ENCODE peak calls at places on chromosomes 5 and 9, in four cellular contexts. One of them, this sample, is unnamed.

GRCh38 chr5:34411470-34412346 is 244.4 kb upstream of the RAI14 start:
- DNase-seq in CD8-positive, alpha-beta T cell: no peak
- DNase-seq in amygdala: no peak
- DNase-seq in stimulated activated CD4-positive, alpha-beta T cell treated with anti-CD3 and anti-CD28 coated beads, Interleukin-4, amount 100 ng/mL, for 48 hours: no peak
- DNase-seq in this sample: no peak

GRCh38 chr9:86655147-86655546 is 292.2 kb downstream of the GAS1 start:
- DNase-seq in CD8-positive, alpha-beta T cell: no peak
- DNase-seq in amygdala: no peak
- DNase-seq in stimulated activated CD4-positive, alpha-beta T cell treated with anti-CD3 and anti-CD28 coated beads, Interleukin-4, amount 100 ng/mL, for 48 hours: no peak
- DNase-seq in this sample: no peak

GRCh38 chr9:138008081-138008841 is 130.7 kb downstream of the CACNA1B start:
- DNase-seq in CD8-positive, alpha-beta T cell: no peak
- DNase-seq in amygdala: no peak
- DNase-seq in stimulated activated CD4-positive, alpha-beta T cell treated with anti-CD3 and anti-CD28 coated beads, Interleukin-4, amount 100 ng/mL, for 48 hours: no peak
- DNase-seq in this sample: no peak

GRCh38 chr9:68685770-68686169 is 19.3 kb upstream of the PIP5K1B start:
- DNase-seq in CD8-positive, alpha-beta T cell: no peak
- DNase-seq in amygdala: no peak
- DNase-seq in stimulated activated CD4-positive, alpha-beta T cell treated with anti-CD3 and anti-CD28 coated beads, Interleukin-4, amount 100 ng/mL, for 48 hours: peak
- DNase-seq in this sample: no peak

GRCh38 chr9:4497855-4498254 is 7.6 kb downstream of the SLC1A1 start:
- DNase-seq in CD8-positive, alpha-beta T cell: no peak
- DNase-seq in amygdala: no peak
- DNase-seq in stimulated activated CD4-positive, alpha-beta T cell treated with anti-CD3 and anti-CD28 coated beads, Interleukin-4, amount 100 ng/mL, for 48 hours: no peak
- DNase-seq in this sample: no peak

GRCh38 chr9:9598723-9599122 is 1014.1 kb downstream of the PTPRD start:
- DNase-seq in CD8-positive, alpha-beta T cell: no peak
- DNase-seq in amygdala: no peak
- DNase-seq in stimulated activated CD4-positive, alpha-beta T cell treated with anti-CD3 and anti-CD28 coated beads, Interleukin-4, amount 100 ng/mL, for 48 hours: no peak
- DNase-seq in this sample: no peak

GRCh38 chr5:135396459-135397055 is 2.5 kb downstream of the MACROH2A1 start:
- DNase-seq in CD8-positive, alpha-beta T cell: no peak
- DNase-seq in amygdala: no peak
- DNase-seq in stimulated activated CD4-positive, alpha-beta T cell treated with anti-CD3 and anti-CD28 coated beads, Interleukin-4, amount 100 ng/mL, for 48 hours: no peak
- DNase-seq in this sample: no peak

GRCh38 chr5:132132138-132132537 is 58.5 kb downstream of the CSF2 start:
- DNase-seq in CD8-positive, alpha-beta T cell: no peak
- DNase-seq in amygdala: no peak
- DNase-seq in stimulated activated CD4-positive, alpha-beta T cell treated with anti-CD3 and anti-CD28 coated beads, Interleukin-4, amount 100 ng/mL, for 48 hours: no peak
- DNase-seq in this sample: no peak

GRCh38 chr5:110458313-110458712 is 268.2 kb downstream of the TMEM232 start:
- DNase-seq in CD8-positive, alpha-beta T cell: no peak
- DNase-seq in amygdala: no peak
- DNase-seq in stimulated activated CD4-positive, alpha-beta T cell treated with anti-CD3 and anti-CD28 coated beads, Interleukin-4, amount 100 ng/mL, for 48 hours: no peak
- DNase-seq in this sample: no peak

GRCh38 chr5:81749562-81750307 is 1.2 kb downstream of the SSBP2 start:
- DNase-seq in CD8-positive, alpha-beta T cell: peak
- DNase-seq in amygdala: no peak
- DNase-seq in stimulated activated CD4-positive, alpha-beta T cell treated with anti-CD3 and anti-CD28 coated beads, Interleukin-4, amount 100 ng/mL, for 48 hours: peak
- DNase-seq in this sample: peak